ENCODE peak calls at places on chromosome 2, in five cellular contexts. Y is fibroblast of mammary gland; R is NCI-H1105 treated with DMSO at 0.1 percent for 48 hours; M is stimulated activated CD8-positive, alpha-beta memory T cell treated with anti-CD3 and anti-CD28 coated beads, Interleukin-2, amount 100 ng/mL, for 1 hour; I is upper lobe of left lung. A is an unnamed sample.

GRCh38 chr2:212423089-212423488 is 115.5 kb downstream of the ERBB4 start:
- DNase-seq in I (no peak), R (no peak), M (no peak), Y (no peak), A (no peak)

GRCh38 chr2:240992572-240993291 is 5.7 kb upstream of the SNED1 start:
- DNase-seq in I (peak), M (no peak), R (no peak), Y (no peak), A (no peak)

GRCh38 chr2:10514743-10515142 is 66.6 kb upstream of the ODC1 start:
- DNase-seq in I (peak), M (no peak), R (no peak), Y (peak), A (no peak)

GRCh38 chr2:203126971-203127370 is 111.8 kb upstream of the CYP20A1 start:
- DNase-seq in M (no peak), Y (no peak), I (no peak), R (no peak), A (no peak)

GRCh38 chr2:108571262-108571661 is 37.0 kb downstream of the LIMS1 start:
- DNase-seq in Y (no peak), M (no peak), I (no peak), R (no peak), A (no peak)

GRCh38 chr2:174965992-174966789 is 39.0 kb downstream of the CHN1 start:
- DNase-seq in R (no peak), M (no peak), Y (peak), I (no peak), A (no peak)

GRCh38 chr2:64904405-64905329 is 84.5 kb upstream of the SLC1A4 start:
- DNase-seq in R (no peak), M (no peak), I (no peak), Y (no peak), A (no peak)

GRCh38 chr2:189549440-189549832 is 31.1 kb downstream of the SLC40A1 start:
- DNase-seq in Y (peak), R (no peak), I (no peak), M (no peak), A (no peak)

GRCh38 chr2:220664272-220665107 is 907.6 kb downstream of the EPHA4 start:
- DNase-seq in I (no peak), R (no peak), Y (peak), M (no peak), A (no peak)

GRCh38 chr2:158966321-158966720 is 2.1 kb upstream of the TANC1 start:
- DNase-seq in M (no peak), Y (no peak), I (no peak), R (no peak), A (no peak)

GRCh38 chr2:139386401-139386800 is 606.2 kb upstream of the NXPH2 start:
- DNase-seq in I (no peak), Y (no peak), M (no peak), R (no peak), A (no peak)

GRCh38 chr2:88808083-88808482 is 116.6 kb downstream of the RPIA start:
- DNase-seq in Y (no peak), I (no peak), R (no peak), M (no peak), A (no peak)

GRCh38 chr2:106572541-106573148 is 85.5 kb downstream of the CD8B2 start:
- DNase-seq in R (no peak), Y (peak), M (no peak), I (no peak), A (no peak)

GRCh38 chr2:47070920-47071824 is 83.9 kb downstream of the STPG4 start:
- DNase-seq in I (peak), Y (peak), M (peak), R (no peak), A (peak)

GRCh38 chr2:8307779-8308178 is 374.1 kb upstream of the ID2 start:
- DNase-seq in I (no peak), R (no peak), M (no peak), Y (no peak), A (no peak)

GRCh38 chr2:8076453-8077284 is 605.2 kb upstream of the ID2 start:
- DNase-seq in M (no peak), I (no peak), Y (no peak), R (no peak), A (no peak)

GRCh38 chr2:29130295-29130694 is 15.1 kb downstream of the CLIP4 start:
- DNase-seq in I (peak), R (no peak), Y (peak), M (no peak), A (no peak)

GRCh38 chr2:184372484-184372883 is 225.8 kb upstream of the ZNF804A start:
- DNase-seq in I (no peak), R (no peak), M (no peak), Y (no peak), A (no peak)

GRCh38 chr2:54669677-54670484 is 53.6 kb upstream of the EML6 start:
- DNase-seq in R (no peak), M (no peak), I (peak), Y (peak), A (no peak)

GRCh38 chr2:189276277-189276676 is 96.7 kb upstream of the COL5A2 start:
- DNase-seq in I (no peak), M (no peak), Y (peak), R (no peak), A (no peak)

GRCh38 chr2:236971131-236971850 is 114.4 kb upstream of the COPS8 start:
- DNase-seq in I (peak), R (no peak), M (no peak), Y (peak), A (no peak)

GRCh38 chr2:8581048-8581561 is 100.8 kb upstream of the ID2 start:
- DNase-seq in Y (no peak), M (no peak), I (no peak), R (no peak), A (no peak)

GRCh38 chr2:43142921-43143438 is 83.4 kb downstream of the ZFP36L2 start:
- DNase-seq in Y (peak), M (no peak), I (no peak), R (no peak), A (no peak)

GRCh38 chr2:113138428-113139322 is 11.3 kb downstream of the IL1RN start:
- DNase-seq in M (peak), Y (peak), I (peak), R (peak), A (no peak)

GRCh38 chr2:183243760-183244159 is 119.5 kb downstream of the NUP35 start:
- DNase-seq in R (peak), I (no peak), Y (no peak), M (no peak), A (no peak)

A was measured in GM18507.